ENCODE peak calls at places on chromosomes 5 and 9, in nine cellular contexts. H is AG08395; D is stimulated activated naive CD4-positive, alpha-beta T cell; L is nucleus accumbens; X is RPMI8226; E is NCI-H510A treated with DMSO at 0.1 percent for 48 hours; G is DMS53; T is HAP-1; K is hippocampal formation. Q is an unnamed sample.

GRCh38 chr9:120616961-120617636 is 37.1 kb upstream of the CDK5RAP2 start:
- DNase-seq in T (no peak), H (peak; percentile 21), K (no peak), X (no peak), G (no peak), L (no peak), E (no peak), D (no peak), Q (no peak)

GRCh38 chr5:166883016-166883415 is 1408.4 kb upstream of the WWC1 start:
- DNase-seq in D (no peak), K (no peak), H (no peak), L (no peak), X (no peak), G (no peak), T (peak; percentile 43), E (no peak), Q (no peak)

GRCh38 chr5:111643499-111643898 is 113.5 kb downstream of the NREP start:
- DNase-seq in G (no peak), K (no peak), X (no peak), H (no peak), D (no peak), T (no peak), L (no peak), E (no peak), Q (no peak)

GRCh38 chr9:76456202-76456926 is 2.6 kb upstream of the GCNT1 start:
- DNase-seq in E (peak; percentile 96), L (no peak), H (no peak), X (peak; percentile 67), K (no peak), T (peak; percentile 16), D (peak; percentile 22), G (peak; percentile 96), Q (peak; percentile 88)

GRCh38 chr9:132026932-132027585 is 52.6 kb downstream of the MED27 start:
- DNase-seq in T (peak; percentile 22), E (no peak), H (peak; percentile 70), K (no peak), G (no peak), D (no peak), L (no peak), X (no peak), Q (no peak)

GRCh38 chr5:41097642-41098041 is 26.5 kb upstream of the MROH2B start:
- DNase-seq in K (no peak), T (no peak), X (no peak), H (no peak), D (no peak), G (no peak), E (no peak), L (no peak), Q (no peak)

GRCh38 chr9:75170898-75171360 is 82.6 kb downstream of the OSTF1 start:
- DNase-seq in D (no peak), K (no peak), E (no peak), L (no peak), H (no peak), G (no peak), X (no peak), T (no peak), Q (no peak)

GRCh38 chr9:16143947-16144890 is 591.4 kb downstream of the CCDC171 start:
- DNase-seq in K (no peak), H (no peak), E (no peak), L (no peak), G (no peak), X (peak; percentile 86), T (no peak), D (no peak), Q (no peak)

GRCh38 chr9:123347289-123348060 is 8.5 kb upstream of the CRB2 start:
- DNase-seq in T (no peak), H (no peak), G (no peak), E (no peak), X (no peak), K (no peak), L (no peak), D (no peak), Q (no peak)

Q was measured in hepatocyte.